ENCODE peak calls at places on chromosomes 11 and 22, in six cellular contexts. One of them, this sample, is unnamed.

GRCh38 chr11:111697910-111698309 is 68.3 kb downstream of the PPP2R1B start:
- DNase-seq in activated CD4-positive, alpha-beta T cell treated with anti-CD3 and anti-CD28 coated beads, Interleukin-2, amount 50 U/mL, for 1 hour: no peak
- DNase-seq in type B pancreatic cell: no peak
- DNase-seq in head of caudate nucleus: no peak
- DNase-seq in NCI-H774: no peak
- DNase-seq in T-helper 1 cell: no peak
- DNase-seq in this sample: no peak

GRCh38 chr11:134024420-134025085 is 44.3 kb upstream of the JAM3 start:
- DNase-seq in activated CD4-positive, alpha-beta T cell treated with anti-CD3 and anti-CD28 coated beads, Interleukin-2, amount 50 U/mL, for 1 hour: no peak
- DNase-seq in type B pancreatic cell: no peak
- DNase-seq in head of caudate nucleus: no peak
- DNase-seq in NCI-H774: no peak
- DNase-seq in T-helper 1 cell: no peak
- DNase-seq in this sample: no peak

GRCh38 chr11:79417069-79417920 is 23.5 kb downstream of the TENM4 start:
- DNase-seq in activated CD4-positive, alpha-beta T cell treated with anti-CD3 and anti-CD28 coated beads, Interleukin-2, amount 50 U/mL, for 1 hour: no peak
- DNase-seq in type B pancreatic cell: no peak
- DNase-seq in head of caudate nucleus: no peak
- DNase-seq in NCI-H774: no peak
- DNase-seq in T-helper 1 cell: no peak
- DNase-seq in this sample: no peak

GRCh38 chr22:17096095-17096494 is 11.3 kb downstream of the IL17RA start:
- DNase-seq in activated CD4-positive, alpha-beta T cell treated with anti-CD3 and anti-CD28 coated beads, Interleukin-2, amount 50 U/mL, for 1 hour: no peak
- DNase-seq in type B pancreatic cell: no peak
- DNase-seq in head of caudate nucleus: no peak
- DNase-seq in NCI-H774: no peak
- DNase-seq in T-helper 1 cell: no peak
- DNase-seq in this sample: no peak

GRCh38 chr22:29302681-29303465 is 3.6 kb upstream of the GAS2L1 start:
- DNase-seq in activated CD4-positive, alpha-beta T cell treated with anti-CD3 and anti-CD28 coated beads, Interleukin-2, amount 50 U/mL, for 1 hour: no peak
- DNase-seq in type B pancreatic cell: no peak
- DNase-seq in head of caudate nucleus: no peak
- DNase-seq in NCI-H774: no peak
- DNase-seq in T-helper 1 cell: no peak
- DNase-seq in this sample: no peak

GRCh38 chr22:20093437-20093836 is 13.4 kb downstream of the DGCR8 start:
- DNase-seq in activated CD4-positive, alpha-beta T cell treated with anti-CD3 and anti-CD28 coated beads, Interleukin-2, amount 50 U/mL, for 1 hour: no peak
- DNase-seq in type B pancreatic cell: no peak
- DNase-seq in head of caudate nucleus: peak; percentile 34
- DNase-seq in NCI-H774: no peak
- DNase-seq in T-helper 1 cell: no peak
- DNase-seq in this sample: no peak

GRCh38 chr11:47056261-47056915 is 119.8 kb downstream of the CSTPP1 start:
- DNase-seq in activated CD4-positive, alpha-beta T cell treated with anti-CD3 and anti-CD28 coated beads, Interleukin-2, amount 50 U/mL, for 1 hour: no peak
- DNase-seq in type B pancreatic cell: no peak
- DNase-seq in head of caudate nucleus: no peak
- DNase-seq in NCI-H774: no peak
- DNase-seq in T-helper 1 cell: no peak
- DNase-seq in this sample: no peak

GRCh38 chr11:3815882-3816281 is 7.5 kb downstream of the PGAP2 start:
- DNase-seq in activated CD4-positive, alpha-beta T cell treated with anti-CD3 and anti-CD28 coated beads, Interleukin-2, amount 50 U/mL, for 1 hour: no peak
- DNase-seq in type B pancreatic cell: no peak
- DNase-seq in head of caudate nucleus: no peak
- DNase-seq in NCI-H774: no peak
- DNase-seq in T-helper 1 cell: no peak
- DNase-seq in this sample: no peak

GRCh38 chr11:126647735-126648134 is 292.2 kb downstream of the ST3GAL4 start:
- DNase-seq in activated CD4-positive, alpha-beta T cell treated with anti-CD3 and anti-CD28 coated beads, Interleukin-2, amount 50 U/mL, for 1 hour: no peak
- DNase-seq in type B pancreatic cell: no peak
- DNase-seq in head of caudate nucleus: no peak
- DNase-seq in NCI-H774: no peak
- DNase-seq in T-helper 1 cell: no peak
- DNase-seq in this sample: no peak

GRCh38 chr11:121206810-121207209 is 85.8 kb upstream of the SC5D start:
- DNase-seq in activated CD4-positive, alpha-beta T cell treated with anti-CD3 and anti-CD28 coated beads, Interleukin-2, amount 50 U/mL, for 1 hour: no peak
- DNase-seq in type B pancreatic cell: no peak
- DNase-seq in head of caudate nucleus: no peak
- DNase-seq in NCI-H774: no peak
- DNase-seq in T-helper 1 cell: no peak
- DNase-seq in this sample: no peak

GRCh38 chr22:45677060-45677459 is 5.4 kb downstream of the ATXN10 start:
- DNase-seq in activated CD4-positive, alpha-beta T cell treated with anti-CD3 and anti-CD28 coated beads, Interleukin-2, amount 50 U/mL, for 1 hour: no peak
- DNase-seq in type B pancreatic cell: no peak
- DNase-seq in head of caudate nucleus: no peak
- DNase-seq in NCI-H774: no peak
- DNase-seq in T-helper 1 cell: no peak
- DNase-seq in this sample: no peak

This sample was measured in NCI-H1105.